ENCODE peak calls at places on chromosomes 1 and 21, in five cellular contexts. V is neuronal stem cell, R is IMR-90, O is mesendoderm, S is mesenchymal stem cell. A is an unnamed sample.

GRCh38 chr1:79042117-79042516 is 35.6 kb upstream of the ADGRL4 start:
- DNase-seq in V (no peak), R (peak; percentile 80), O (peak; percentile 27), S (peak; percentile 33), A (no peak)

GRCh38 chr1:48536477-48536876 is 64.5 kb upstream of the SPATA6 start:
- DNase-seq in V (no peak), R (no peak), O (no peak), S (no peak), A (no peak)

GRCh38 chr1:99682291-99682751 is 36.4 kb downstream of the PALMD start:
- DNase-seq in V (no peak), R (peak; percentile 88), O (no peak), S (peak; percentile 91), A (no peak)

GRCh38 chr1:113534130-113534817 is 144.0 kb downstream of the MAGI3 start:
- DNase-seq in V (no peak), R (peak; percentile 84), O (peak; percentile 71), S (peak; percentile 63), A (no peak)

GRCh38 chr1:60832372-60832771 is 250.0 kb upstream of the NFIA start:
- DNase-seq in V (no peak), R (no peak), O (no peak), S (no peak), A (no peak)

GRCh38 chr1:113937146-113937545 is 8.0 kb downstream of the HIPK1 start:
- DNase-seq in V (no peak), R (peak; percentile 58), O (no peak), S (no peak), A (no peak)

GRCh38 chr1:87045757-87046422 is 131.5 kb downstream of the HS2ST1 start:
- DNase-seq in V (no peak), R (peak; percentile 59), O (no peak), S (no peak), A (no peak)

GRCh38 chr1:107682467-107682866 is 282.5 kb downstream of the VAV3 start:
- DNase-seq in V (no peak), R (no peak), O (no peak), S (no peak), A (no peak)

GRCh38 chr1:199283814-199284213 is 645.0 kb downstream of the PTPRC start:
- DNase-seq in V (no peak), R (no peak), O (no peak), S (no peak), A (no peak)

GRCh38 chr1:42966688-42967609 is 8.3 kb upstream of the SLC2A1 start:
- DNase-seq in V (no peak), R (peak; percentile 96), O (peak; percentile 94), S (peak; percentile 89), A (peak; percentile 92)

GRCh38 chr1:94720091-94720793 is 99.9 kb upstream of the SLC44A3 start:
- DNase-seq in V (no peak), R (no peak), O (no peak), S (no peak), A (no peak)

GRCh38 chr1:12314328-12314903 is 84.6 kb downstream of the VPS13D start:
- DNase-seq in V (no peak), R (peak; percentile 54), O (no peak), S (peak; percentile 20), A (no peak)

GRCh38 chr1:226308166-226308722 is 720 bp downstream of the LIN9 start:
- DNase-seq in V (no peak), R (no peak), O (no peak), S (no peak), A (no peak)

GRCh38 chr1:153072806-153073726 is 1.7 kb upstream of the SPRR2B start:
- DNase-seq in V (no peak), R (no peak), O (no peak), S (no peak), A (no peak)

GRCh38 chr1:198174297-198174696 is 17.5 kb downstream of the NEK7 start:
- DNase-seq in V (no peak), R (peak; percentile 43), O (no peak), S (peak; percentile 37), A (no peak)

GRCh38 chr21:17051054-17051453 is 461.8 kb upstream of the CXADR start:
- DNase-seq in V (no peak), R (no peak), O (peak; percentile 78), S (no peak), A (no peak)

GRCh38 chr1:208161656-208162375 is 82.4 kb downstream of the PLXNA2 start:
- DNase-seq in V (no peak), R (peak; percentile 39), O (no peak), S (peak; percentile 71), A (no peak)

GRCh38 chr1:241828576-241828975 is 19.4 kb upstream of the EXO1 start:
- DNase-seq in V (no peak), R (peak; percentile 54), O (peak; percentile 21), S (no peak), A (no peak)

GRCh38 chr1:10901894-10902805 is 105.7 kb upstream of the CASZ1 start:
- DNase-seq in V (no peak), R (no peak), O (peak; percentile 44), S (no peak), A (no peak)

GRCh38 chr1:22767862-22768261 is 57.2 kb downstream of the EPHB2 start:
- DNase-seq in V (no peak), R (no peak), O (no peak), S (no peak), A (no peak)

GRCh38 chr1:91190996-91191395 is 169.2 kb upstream of the ZNF644 start:
- DNase-seq in V (no peak), R (no peak), O (no peak), S (no peak), A (no peak)

GRCh38 chr21:19648376-19648775 is 1244.8 kb upstream of the TMPRSS15 start:
- DNase-seq in V (no peak), R (no peak), O (no peak), S (no peak), A (no peak)

GRCh38 chr1:12528021-12528852 is 89.8 kb downstream of the DHRS3 start:
- DNase-seq in V (no peak), R (peak; percentile 45), O (no peak), S (peak; percentile 58), A (no peak)

GRCh38 chr1:168138134-168138533 is 1.4 kb upstream of the GPR161 start:
- DNase-seq in V (no peak), R (peak; percentile 36), O (no peak), S (peak; percentile 22), A (no peak)

GRCh38 chr1:38088366-38088765 is 41.8 kb upstream of the POU3F1 start:
- DNase-seq in V (no peak), R (no peak), O (peak; percentile 43), S (no peak), A (peak; percentile 41)

GRCh38 chr1:71037829-71038620 is 9.6 kb downstream of the PTGER3 start:
- DNase-seq in V (no peak), R (no peak), O (no peak), S (no peak), A (no peak)
- H2AK5ac ChIP-seq in V (no peak overlapping the region), R (no peak overlapping the region), O (no peak overlapping the region), S (no peak overlapping the region), A (no peak overlapping the region)

GRCh38 chr1:229153955-229154548 is 116.9 kb upstream of the RAB4A start:
- DNase-seq in V (no peak), R (no peak), O (no peak), S (no peak), A (no peak)
- H2AK5ac ChIP-seq in V (no peak overlapping the region), R (no peak overlapping the region), O (no peak overlapping the region), S (no peak overlapping the region), A (no peak overlapping the region)

DNA sequence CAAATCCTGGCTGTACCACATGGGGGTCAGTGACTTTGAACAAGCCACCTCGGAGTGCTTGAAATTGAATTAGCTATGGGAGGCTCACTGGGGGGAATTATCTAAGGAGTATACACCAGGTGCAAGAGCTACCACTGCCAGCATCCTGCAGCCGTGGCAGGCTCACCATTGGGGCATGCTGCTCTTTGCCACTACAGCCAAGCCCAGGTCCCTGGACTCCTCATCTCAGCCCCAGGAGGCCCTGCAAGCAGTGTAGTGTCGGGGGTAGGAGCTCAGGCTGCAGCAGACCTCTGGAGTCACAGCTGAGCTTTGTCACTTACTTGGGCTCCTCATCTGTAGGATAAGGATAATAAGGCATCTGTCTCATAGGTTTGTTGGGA is 35.3 kb downstream of the ACOT11 start:
- DNase-seq in V (no peak), R (no peak), O (no peak), S (no peak), A (no peak)
- H2AK5ac ChIP-seq in V (peak overlapping the region; percentile 16), R (no peak overlapping the region), O (no peak overlapping the region), S (no peak overlapping the region), A (no peak overlapping the region)

DNA sequence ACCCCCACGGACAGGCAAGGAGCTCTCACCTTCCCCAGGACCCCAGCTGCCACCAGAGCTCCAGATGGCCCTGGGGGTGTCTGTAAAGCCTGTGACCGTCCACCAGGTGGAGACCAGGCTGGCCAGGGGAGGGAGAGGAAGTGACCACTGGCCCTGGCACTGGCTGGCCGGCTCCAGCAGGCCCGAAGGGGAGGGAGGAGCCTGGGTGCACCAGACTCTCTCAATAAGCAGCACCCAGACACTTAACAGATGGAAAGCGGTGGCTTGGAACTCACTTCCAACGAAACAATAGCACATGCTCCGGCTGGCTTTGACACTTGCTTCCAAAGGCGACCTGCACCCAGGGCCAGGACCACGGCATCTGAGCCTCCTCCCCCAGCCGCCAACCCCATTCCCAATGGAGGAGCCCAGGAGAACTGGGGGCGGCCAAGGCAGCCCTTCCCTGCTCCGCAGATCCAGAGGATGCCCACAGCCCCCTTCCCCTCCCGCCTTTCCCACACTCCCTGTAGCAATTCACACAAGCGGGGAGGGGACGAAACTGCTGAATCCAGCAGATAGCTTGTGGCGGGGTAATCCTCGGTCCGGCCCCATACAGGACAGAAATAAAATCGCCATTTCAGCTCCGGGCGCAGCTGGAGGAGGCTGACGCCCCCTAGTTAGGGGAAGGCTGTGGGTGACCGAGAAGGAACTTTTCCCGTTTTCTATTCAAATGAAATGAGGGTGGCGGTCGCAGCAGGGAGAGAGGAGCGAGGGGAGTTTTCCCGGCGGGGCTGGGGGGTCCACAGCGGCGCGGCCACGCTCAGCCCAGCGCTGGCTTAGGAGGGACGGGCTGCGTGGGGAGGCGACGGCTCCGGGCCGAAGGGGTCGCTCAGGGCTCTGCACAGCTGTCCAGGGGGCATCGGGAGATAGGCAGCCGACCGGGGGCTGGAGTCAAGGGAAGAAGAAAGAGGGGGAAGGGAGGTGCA is 612 bp upstream of the PDE9A start:
- DNase-seq in V (peak; percentile 69), R (peak; percentile 31), O (peak; percentile 76), S (peak; percentile 90), A (peak; percentile 78)
- H2AK5ac ChIP-seq in V (peak overlapping the region; percentile 80), R (no peak overlapping the region), O (no peak overlapping the region), S (no peak overlapping the region), A (no peak overlapping the region)

GRCh38 chr21:43021756-43022600 is 47.6 kb downstream of the PKNOX1 start:
- DNase-seq in V (no peak), R (no peak), O (no peak), S (no peak), A (no peak)
- H2AK5ac ChIP-seq in V (no peak overlapping the region), R (no peak overlapping the region), O (no peak overlapping the region), S (peak overlapping the region; percentile 15), A (no peak overlapping the region)

GRCh38 chr1:40435876-40436275 is 14.4 kb upstream of the ZFP69B start:
- DNase-seq in V (no peak), R (peak; percentile 43), O (no peak), S (no peak), A (no peak)

GRCh38 chr1:40432644-40433385 is 17.5 kb upstream of the ZFP69B start:
- DNase-seq in V (no peak), R (no peak), O (no peak), S (no peak), A (no peak)

GRCh38 chr1:40435471-40435870 is 14.8 kb upstream of the ZFP69B start:
- DNase-seq in V (no peak), R (peak; percentile 61), O (no peak), S (no peak), A (no peak)

GRCh38 chr1:40431385-40431784 is 18.9 kb upstream of the ZFP69B start:
- DNase-seq in V (no peak), R (no peak), O (no peak), S (no peak), A (no peak)
- H2AK5ac ChIP-seq in V (no peak overlapping the region), R (no peak overlapping the region), O (no peak overlapping the region), S (no peak overlapping the region), A (no peak overlapping the region)

GRCh38 chr1:31646259-31646960 is 1.7 kb upstream of the PEF1 start:
- DNase-seq in V (no peak), R (no peak), O (no peak), S (no peak), A (no peak)
- H2AK5ac ChIP-seq in V (no peak overlapping the region), R (peak overlapping the region; percentile 18), O (no peak overlapping the region), S (no peak overlapping the region), A (no peak overlapping the region)